ENCODE peak calls at places on chromosomes 13 and 19, in ten cellular contexts. One of them, this sample, is unnamed.

GRCh38 chr19:46239193-46239767 is 9.7 kb downstream of the IGFL1 start:
- DNase-seq in CD4-positive, alpha-beta memory T cell: no peak
- DNase-seq in epithelial cell of proximal tubule: no peak
- DNase-seq in mesothelial cell of epicardium: no peak
- DNase-seq in retina: no peak
- DNase-seq in EL: no peak
- DNase-seq in erythroblast: no peak
- DNase-seq in progenitor cell of endocrine pancreas: no peak
- DNase-seq in activated CD4-positive, alpha-beta T cell treated with anti-CD3 and anti-CD28 coated beads, Interleukin-2, amount 50 U/mL, for 48 hours: no peak
- DNase-seq in left cardiac atrium: no peak
- DNase-seq in this sample: no peak

GRCh38 chr13:45564108-45564507 is 51.4 kb downstream of the ERICH6B start:
- DNase-seq in CD4-positive, alpha-beta memory T cell: no peak
- DNase-seq in mesothelial cell of epicardium: no peak
- DNase-seq in erythroblast: no peak
- DNase-seq in left cardiac atrium: no peak
- DNase-seq in EL: peak; percentile 41
- DNase-seq in retina: no peak
- DNase-seq in activated CD4-positive, alpha-beta T cell treated with anti-CD3 and anti-CD28 coated beads, Interleukin-2, amount 50 U/mL, for 48 hours: no peak
- DNase-seq in epithelial cell of proximal tubule: peak; percentile 37
- DNase-seq in progenitor cell of endocrine pancreas: no peak
- DNase-seq in this sample: no peak

GRCh38 chr13:75783906-75784485 is 147.9 kb downstream of the LMO7 start:
- DNase-seq in CD4-positive, alpha-beta memory T cell: no peak
- DNase-seq in epithelial cell of proximal tubule: no peak
- DNase-seq in EL: no peak
- DNase-seq in left cardiac atrium: no peak
- DNase-seq in retina: no peak
- DNase-seq in mesothelial cell of epicardium: no peak
- DNase-seq in erythroblast: no peak
- DNase-seq in activated CD4-positive, alpha-beta T cell treated with anti-CD3 and anti-CD28 coated beads, Interleukin-2, amount 50 U/mL, for 48 hours: no peak
- DNase-seq in progenitor cell of endocrine pancreas: no peak
- DNase-seq in this sample: no peak

GRCh38 chr13:91845612-91846011 is 447.2 kb downstream of the GPC5 start:
- DNase-seq in left cardiac atrium: no peak
- DNase-seq in erythroblast: no peak
- DNase-seq in CD4-positive, alpha-beta memory T cell: no peak
- DNase-seq in epithelial cell of proximal tubule: no peak
- DNase-seq in activated CD4-positive, alpha-beta T cell treated with anti-CD3 and anti-CD28 coated beads, Interleukin-2, amount 50 U/mL, for 48 hours: no peak
- DNase-seq in progenitor cell of endocrine pancreas: no peak
- DNase-seq in EL: no peak
- DNase-seq in retina: no peak
- DNase-seq in mesothelial cell of epicardium: no peak
- DNase-seq in this sample: no peak

GRCh38 chr19:29060833-29061364 is 152.1 kb downstream of the UQCRFS1 start:
- DNase-seq in left cardiac atrium: no peak
- DNase-seq in mesothelial cell of epicardium: no peak
- DNase-seq in erythroblast: no peak
- DNase-seq in retina: no peak
- DNase-seq in epithelial cell of proximal tubule: no peak
- DNase-seq in CD4-positive, alpha-beta memory T cell: no peak
- DNase-seq in progenitor cell of endocrine pancreas: no peak
- DNase-seq in EL: no peak
- DNase-seq in activated CD4-positive, alpha-beta T cell treated with anti-CD3 and anti-CD28 coated beads, Interleukin-2, amount 50 U/mL, for 48 hours: no peak
- DNase-seq in this sample: no peak

GRCh38 chr19:23855676-23856075 is 59.0 kb upstream of the ZNF726 start:
- DNase-seq in activated CD4-positive, alpha-beta T cell treated with anti-CD3 and anti-CD28 coated beads, Interleukin-2, amount 50 U/mL, for 48 hours: no peak
- DNase-seq in mesothelial cell of epicardium: no peak
- DNase-seq in EL: no peak
- DNase-seq in erythroblast: no peak
- DNase-seq in progenitor cell of endocrine pancreas: no peak
- DNase-seq in CD4-positive, alpha-beta memory T cell: no peak
- DNase-seq in retina: no peak
- DNase-seq in epithelial cell of proximal tubule: no peak
- DNase-seq in left cardiac atrium: no peak
- DNase-seq in this sample: no peak

GRCh38 chr13:74243637-74244526 is 109.7 kb upstream of the KLF12 start:
- DNase-seq in progenitor cell of endocrine pancreas: no peak
- DNase-seq in activated CD4-positive, alpha-beta T cell treated with anti-CD3 and anti-CD28 coated beads, Interleukin-2, amount 50 U/mL, for 48 hours: no peak
- DNase-seq in erythroblast: no peak
- DNase-seq in CD4-positive, alpha-beta memory T cell: no peak
- DNase-seq in epithelial cell of proximal tubule: no peak
- DNase-seq in retina: no peak
- DNase-seq in mesothelial cell of epicardium: no peak
- DNase-seq in EL: peak; percentile 91
- DNase-seq in left cardiac atrium: no peak
- DNase-seq in this sample: no peak

GRCh38 chr13:113535381-113535781 is 44.9 kb upstream of the DCUN1D2 start:
- DNase-seq in progenitor cell of endocrine pancreas: no peak
- DNase-seq in EL: no peak
- DNase-seq in activated CD4-positive, alpha-beta T cell treated with anti-CD3 and anti-CD28 coated beads, Interleukin-2, amount 50 U/mL, for 48 hours: no peak
- DNase-seq in retina: no peak
- DNase-seq in mesothelial cell of epicardium: no peak
- DNase-seq in erythroblast: no peak
- DNase-seq in epithelial cell of proximal tubule: no peak
- DNase-seq in left cardiac atrium: no peak
- DNase-seq in CD4-positive, alpha-beta memory T cell: no peak
- DNase-seq in this sample: no peak

GRCh38 chr19:39160889-39161672 is 35.5 kb downstream of the PAK4 start:
- DNase-seq in left cardiac atrium: no peak
- DNase-seq in erythroblast: no peak
- DNase-seq in progenitor cell of endocrine pancreas: no peak
- DNase-seq in EL: no peak
- DNase-seq in mesothelial cell of epicardium: no peak
- DNase-seq in activated CD4-positive, alpha-beta T cell treated with anti-CD3 and anti-CD28 coated beads, Interleukin-2, amount 50 U/mL, for 48 hours: no peak
- DNase-seq in epithelial cell of proximal tubule: no peak
- DNase-seq in retina: no peak
- DNase-seq in CD4-positive, alpha-beta memory T cell: no peak
- DNase-seq in this sample: no peak

GRCh38 chr19:14023404-14024235 is 4.3 kb upstream of the RLN3 start:
- DNase-seq in left cardiac atrium: peak; percentile 59
- DNase-seq in activated CD4-positive, alpha-beta T cell treated with anti-CD3 and anti-CD28 coated beads, Interleukin-2, amount 50 U/mL, for 48 hours: peak; percentile 42
- DNase-seq in progenitor cell of endocrine pancreas: peak; percentile 33
- DNase-seq in mesothelial cell of epicardium: no peak
- DNase-seq in CD4-positive, alpha-beta memory T cell: no peak
- DNase-seq in retina: no peak
- DNase-seq in erythroblast: peak; percentile 77
- DNase-seq in epithelial cell of proximal tubule: no peak
- DNase-seq in EL: peak; percentile 39
- DNase-seq in this sample: peak; percentile 70

GRCh38 chr19:8041553-8041952 is 11.0 kb upstream of the CCL25 start:
- DNase-seq in epithelial cell of proximal tubule: no peak
- DNase-seq in EL: no peak
- DNase-seq in left cardiac atrium: no peak
- DNase-seq in retina: no peak
- DNase-seq in mesothelial cell of epicardium: no peak
- DNase-seq in erythroblast: no peak
- DNase-seq in activated CD4-positive, alpha-beta T cell treated with anti-CD3 and anti-CD28 coated beads, Interleukin-2, amount 50 U/mL, for 48 hours: no peak
- DNase-seq in CD4-positive, alpha-beta memory T cell: no peak
- DNase-seq in progenitor cell of endocrine pancreas: no peak
- DNase-seq in this sample: no peak

GRCh38 chr13:33230178-33230881 is 55.2 kb downstream of the STARD13 start:
- DNase-seq in epithelial cell of proximal tubule: no peak
- DNase-seq in retina: no peak
- DNase-seq in CD4-positive, alpha-beta memory T cell: no peak
- DNase-seq in mesothelial cell of epicardium: no peak
- DNase-seq in progenitor cell of endocrine pancreas: no peak
- DNase-seq in erythroblast: no peak
- DNase-seq in EL: peak; percentile 74
- DNase-seq in left cardiac atrium: no peak
- DNase-seq in activated CD4-positive, alpha-beta T cell treated with anti-CD3 and anti-CD28 coated beads, Interleukin-2, amount 50 U/mL, for 48 hours: no peak
- DNase-seq in this sample: no peak

GRCh38 chr13:102781591-102781990 is 8.0 kb upstream of the TEX30 start:
- DNase-seq in CD4-positive, alpha-beta memory T cell: no peak
- DNase-seq in EL: no peak
- DNase-seq in retina: no peak
- DNase-seq in activated CD4-positive, alpha-beta T cell treated with anti-CD3 and anti-CD28 coated beads, Interleukin-2, amount 50 U/mL, for 48 hours: no peak
- DNase-seq in left cardiac atrium: no peak
- DNase-seq in progenitor cell of endocrine pancreas: no peak
- DNase-seq in mesothelial cell of epicardium: no peak
- DNase-seq in erythroblast: no peak
- DNase-seq in epithelial cell of proximal tubule: no peak
- DNase-seq in this sample: no peak

GRCh38 chr19:55723491-55723890 is 14.7 kb downstream of the NLRP9 start:
- DNase-seq in erythroblast: no peak
- DNase-seq in mesothelial cell of epicardium: no peak
- DNase-seq in left cardiac atrium: no peak
- DNase-seq in epithelial cell of proximal tubule: no peak
- DNase-seq in CD4-positive, alpha-beta memory T cell: no peak
- DNase-seq in progenitor cell of endocrine pancreas: no peak
- DNase-seq in activated CD4-positive, alpha-beta T cell treated with anti-CD3 and anti-CD28 coated beads, Interleukin-2, amount 50 U/mL, for 48 hours: no peak
- DNase-seq in EL: no peak
- DNase-seq in retina: no peak
- DNase-seq in this sample: no peak

GRCh38 chr13:101219609-101220265 is 196.6 kb downstream of the NALCN start:
- DNase-seq in left cardiac atrium: no peak
- DNase-seq in erythroblast: no peak
- DNase-seq in retina: no peak
- DNase-seq in epithelial cell of proximal tubule: no peak
- DNase-seq in progenitor cell of endocrine pancreas: no peak
- DNase-seq in EL: no peak
- DNase-seq in activated CD4-positive, alpha-beta T cell treated with anti-CD3 and anti-CD28 coated beads, Interleukin-2, amount 50 U/mL, for 48 hours: no peak
- DNase-seq in mesothelial cell of epicardium: no peak
- DNase-seq in CD4-positive, alpha-beta memory T cell: no peak
- DNase-seq in this sample: no peak

GRCh38 chr13:63206431-63206830 is 1790.8 kb upstream of the PCDH20 start:
- DNase-seq in left cardiac atrium: no peak
- DNase-seq in progenitor cell of endocrine pancreas: no peak
- DNase-seq in mesothelial cell of epicardium: no peak
- DNase-seq in epithelial cell of proximal tubule: no peak
- DNase-seq in CD4-positive, alpha-beta memory T cell: no peak
- DNase-seq in erythroblast: no peak
- DNase-seq in activated CD4-positive, alpha-beta T cell treated with anti-CD3 and anti-CD28 coated beads, Interleukin-2, amount 50 U/mL, for 48 hours: no peak
- DNase-seq in EL: peak; percentile 40
- DNase-seq in retina: no peak
- DNase-seq in this sample: no peak

GRCh38 chr19:39193785-39194184 is 3.0 kb upstream of the NCCRP1 start:
- DNase-seq in retina: no peak
- DNase-seq in epithelial cell of proximal tubule: no peak
- DNase-seq in CD4-positive, alpha-beta memory T cell: no peak
- DNase-seq in EL: no peak
- DNase-seq in erythroblast: no peak
- DNase-seq in left cardiac atrium: no peak
- DNase-seq in activated CD4-positive, alpha-beta T cell treated with anti-CD3 and anti-CD28 coated beads, Interleukin-2, amount 50 U/mL, for 48 hours: no peak
- DNase-seq in mesothelial cell of epicardium: no peak
- DNase-seq in progenitor cell of endocrine pancreas: no peak
- DNase-seq in this sample: no peak

GRCh38 chr13:30971575-30971974 is 39.1 kb downstream of the TEX26 start:
- DNase-seq in epithelial cell of proximal tubule: no peak
- DNase-seq in mesothelial cell of epicardium: no peak
- DNase-seq in CD4-positive, alpha-beta memory T cell: no peak
- DNase-seq in retina: no peak
- DNase-seq in erythroblast: no peak
- DNase-seq in EL: no peak
- DNase-seq in progenitor cell of endocrine pancreas: no peak
- DNase-seq in activated CD4-positive, alpha-beta T cell treated with anti-CD3 and anti-CD28 coated beads, Interleukin-2, amount 50 U/mL, for 48 hours: no peak
- DNase-seq in left cardiac atrium: no peak
- DNase-seq in this sample: no peak

GRCh38 chr13:111900390-111901180 is 166.4 kb upstream of the SOX1 start:
- DNase-seq in CD4-positive, alpha-beta memory T cell: no peak
- DNase-seq in retina: peak; percentile 52
- DNase-seq in progenitor cell of endocrine pancreas: no peak
- DNase-seq in left cardiac atrium: no peak
- DNase-seq in erythroblast: no peak
- DNase-seq in mesothelial cell of epicardium: no peak
- DNase-seq in activated CD4-positive, alpha-beta T cell treated with anti-CD3 and anti-CD28 coated beads, Interleukin-2, amount 50 U/mL, for 48 hours: no peak
- DNase-seq in epithelial cell of proximal tubule: no peak
- DNase-seq in EL: no peak
- DNase-seq in this sample: no peak

GRCh38 chr13:94415484-94415883 is 64.0 kb downstream of the DCT start:
- DNase-seq in epithelial cell of proximal tubule: no peak
- DNase-seq in erythroblast: no peak
- DNase-seq in left cardiac atrium: no peak
- DNase-seq in EL: no peak
- DNase-seq in retina: no peak
- DNase-seq in activated CD4-positive, alpha-beta T cell treated with anti-CD3 and anti-CD28 coated beads, Interleukin-2, amount 50 U/mL, for 48 hours: no peak
- DNase-seq in CD4-positive, alpha-beta memory T cell: no peak
- DNase-seq in progenitor cell of endocrine pancreas: no peak
- DNase-seq in mesothelial cell of epicardium: no peak
- DNase-seq in this sample: no peak

GRCh38 chr13:97386832-97387486 is 47.0 kb upstream of the RAP2A start:
- DNase-seq in erythroblast: no peak
- DNase-seq in progenitor cell of endocrine pancreas: no peak
- DNase-seq in CD4-positive, alpha-beta memory T cell: no peak
- DNase-seq in epithelial cell of proximal tubule: no peak
- DNase-seq in left cardiac atrium: peak; percentile 32
- DNase-seq in retina: no peak
- DNase-seq in EL: no peak
- DNase-seq in mesothelial cell of epicardium: no peak
- DNase-seq in activated CD4-positive, alpha-beta T cell treated with anti-CD3 and anti-CD28 coated beads, Interleukin-2, amount 50 U/mL, for 48 hours: peak; percentile 5
- DNase-seq in this sample: no peak

GRCh38 chr13:44710576-44710975 is 134.4 kb upstream of the TSC22D1 start:
- DNase-seq in left cardiac atrium: no peak
- DNase-seq in activated CD4-positive, alpha-beta T cell treated with anti-CD3 and anti-CD28 coated beads, Interleukin-2, amount 50 U/mL, for 48 hours: peak; percentile 28
- DNase-seq in CD4-positive, alpha-beta memory T cell: no peak
- DNase-seq in EL: peak; percentile 88
- DNase-seq in progenitor cell of endocrine pancreas: no peak
- DNase-seq in erythroblast: no peak
- DNase-seq in mesothelial cell of epicardium: no peak
- DNase-seq in retina: no peak
- DNase-seq in epithelial cell of proximal tubule: no peak
- DNase-seq in this sample: no peak

GRCh38 chr13:33110713-33111413 is 94.6 kb downstream of the KL start:
- DNase-seq in mesothelial cell of epicardium: no peak
- DNase-seq in erythroblast: no peak
- DNase-seq in CD4-positive, alpha-beta memory T cell: peak; percentile 13
- DNase-seq in left cardiac atrium: peak; percentile 72
- DNase-seq in activated CD4-positive, alpha-beta T cell treated with anti-CD3 and anti-CD28 coated beads, Interleukin-2, amount 50 U/mL, for 48 hours: no peak
- DNase-seq in progenitor cell of endocrine pancreas: no peak
- DNase-seq in EL: no peak
- DNase-seq in retina: no peak
- DNase-seq in epithelial cell of proximal tubule: no peak
- DNase-seq in this sample: no peak

GRCh38 chr13:50171585-50172282 is 156.5 kb downstream of the KCNRG start:
- DNase-seq in erythroblast: no peak
- DNase-seq in epithelial cell of proximal tubule: no peak
- DNase-seq in CD4-positive, alpha-beta memory T cell: no peak
- DNase-seq in retina: no peak
- DNase-seq in progenitor cell of endocrine pancreas: no peak
- DNase-seq in activated CD4-positive, alpha-beta T cell treated with anti-CD3 and anti-CD28 coated beads, Interleukin-2, amount 50 U/mL, for 48 hours: no peak
- DNase-seq in left cardiac atrium: no peak
- DNase-seq in EL: no peak
- DNase-seq in mesothelial cell of epicardium: no peak
- DNase-seq in this sample: no peak

GRCh38 chr19:412356-413355 is 3.7 kb upstream of the C2CD4C start:
- DNase-seq in epithelial cell of proximal tubule: no peak
- DNase-seq in CD4-positive, alpha-beta memory T cell: no peak
- DNase-seq in EL: no peak
- DNase-seq in left cardiac atrium: peak; percentile 18
- DNase-seq in activated CD4-positive, alpha-beta T cell treated with anti-CD3 and anti-CD28 coated beads, Interleukin-2, amount 50 U/mL, for 48 hours: no peak
- DNase-seq in progenitor cell of endocrine pancreas: peak; percentile 25
- DNase-seq in mesothelial cell of epicardium: peak; percentile 37
- DNase-seq in erythroblast: no peak
- DNase-seq in retina: peak; percentile 40
- DNase-seq in this sample: no peak

GRCh38 chr13:79385694-79386093 is 20.4 kb downstream of the RBM26 start:
- DNase-seq in activated CD4-positive, alpha-beta T cell treated with anti-CD3 and anti-CD28 coated beads, Interleukin-2, amount 50 U/mL, for 48 hours: peak; percentile 48
- DNase-seq in epithelial cell of proximal tubule: no peak
- DNase-seq in retina: no peak
- DNase-seq in left cardiac atrium: no peak
- DNase-seq in EL: peak; percentile 45
- DNase-seq in progenitor cell of endocrine pancreas: no peak
- DNase-seq in mesothelial cell of epicardium: no peak
- DNase-seq in CD4-positive, alpha-beta memory T cell: peak; percentile 42
- DNase-seq in erythroblast: peak; percentile 3
- DNase-seq in this sample: peak; percentile 52

GRCh38 chr13:33999830-34000605 is 182.1 kb downstream of the RFC3 start:
- DNase-seq in EL: no peak
- DNase-seq in left cardiac atrium: no peak
- DNase-seq in epithelial cell of proximal tubule: no peak
- DNase-seq in retina: peak; percentile 28
- DNase-seq in CD4-positive, alpha-beta memory T cell: no peak
- DNase-seq in erythroblast: no peak
- DNase-seq in activated CD4-positive, alpha-beta T cell treated with anti-CD3 and anti-CD28 coated beads, Interleukin-2, amount 50 U/mL, for 48 hours: no peak
- DNase-seq in mesothelial cell of epicardium: no peak
- DNase-seq in progenitor cell of endocrine pancreas: no peak
- DNase-seq in this sample: no peak

GRCh38 chr13:109794095-109794494 is 7.7 kb upstream of the IRS2 start:
- DNase-seq in CD4-positive, alpha-beta memory T cell: no peak
- DNase-seq in EL: no peak
- DNase-seq in progenitor cell of endocrine pancreas: no peak
- DNase-seq in erythroblast: no peak
- DNase-seq in epithelial cell of proximal tubule: no peak
- DNase-seq in mesothelial cell of epicardium: no peak
- DNase-seq in activated CD4-positive, alpha-beta T cell treated with anti-CD3 and anti-CD28 coated beads, Interleukin-2, amount 50 U/mL, for 48 hours: no peak
- DNase-seq in left cardiac atrium: no peak
- DNase-seq in retina: no peak
- DNase-seq in this sample: no peak